ENCODE peak calls at places on chromosome 3, in eight cellular contexts. One of them, this sample, is unnamed.

GRCh38 chr3:18758047-18758704 is 333.0 kb upstream of the SATB1 start:
- DNase-seq in activated CD4-positive, alpha-beta T cell treated with anti-CD3 and anti-CD28 coated beads, Interleukin-2, amount 10 ng/mL, durations not matched to agents 7 days and 5 days: peak; percentile 73
- DNase-seq in stimulated activated CD4-positive, alpha-beta T cell treated with anti-CD3 and anti-CD28 coated beads, Interleukin-4, amount 100 ng/mL, for 1 hour: no peak
- DNase-seq in GM12865: peak; percentile 72
- DNase-seq in iPS-NIHi11: peak; percentile 73
- DNase-seq in C1 segment of cervical spinal cord: no peak
- DNase-seq in NCI-H510A treated with DMSO at 0.1 percent for 48 hours: peak; percentile 91
- DNase-seq in GM19239: peak; percentile 12
- DNase-seq in this sample: peak; percentile 43

GRCh38 chr3:141378556-141378955 is 10.3 kb downstream of the ZBTB38 start:
- DNase-seq in activated CD4-positive, alpha-beta T cell treated with anti-CD3 and anti-CD28 coated beads, Interleukin-2, amount 10 ng/mL, durations not matched to agents 7 days and 5 days: no peak
- DNase-seq in stimulated activated CD4-positive, alpha-beta T cell treated with anti-CD3 and anti-CD28 coated beads, Interleukin-4, amount 100 ng/mL, for 1 hour: no peak
- DNase-seq in GM12865: peak; percentile 61
- DNase-seq in iPS-NIHi11: no peak
- DNase-seq in C1 segment of cervical spinal cord: no peak
- DNase-seq in NCI-H510A treated with DMSO at 0.1 percent for 48 hours: no peak
- DNase-seq in GM19239: no peak
- DNase-seq in this sample: no peak

GRCh38 chr3:116388867-116389385 is 56.4 kb downstream of the LSAMP start:
- DNase-seq in activated CD4-positive, alpha-beta T cell treated with anti-CD3 and anti-CD28 coated beads, Interleukin-2, amount 10 ng/mL, durations not matched to agents 7 days and 5 days: no peak
- DNase-seq in stimulated activated CD4-positive, alpha-beta T cell treated with anti-CD3 and anti-CD28 coated beads, Interleukin-4, amount 100 ng/mL, for 1 hour: no peak
- DNase-seq in GM12865: no peak
- DNase-seq in iPS-NIHi11: no peak
- DNase-seq in C1 segment of cervical spinal cord: no peak
- DNase-seq in NCI-H510A treated with DMSO at 0.1 percent for 48 hours: no peak
- DNase-seq in GM19239: no peak
- DNase-seq in this sample: no peak

GRCh38 chr3:59783468-59783988 is 733.7 kb upstream of the CFAP20DC start:
- DNase-seq in activated CD4-positive, alpha-beta T cell treated with anti-CD3 and anti-CD28 coated beads, Interleukin-2, amount 10 ng/mL, durations not matched to agents 7 days and 5 days: peak; percentile 17
- DNase-seq in stimulated activated CD4-positive, alpha-beta T cell treated with anti-CD3 and anti-CD28 coated beads, Interleukin-4, amount 100 ng/mL, for 1 hour: no peak
- DNase-seq in GM12865: peak; percentile 7
- DNase-seq in iPS-NIHi11: no peak
- DNase-seq in C1 segment of cervical spinal cord: no peak
- DNase-seq in NCI-H510A treated with DMSO at 0.1 percent for 48 hours: no peak
- DNase-seq in GM19239: no peak
- DNase-seq in this sample: no peak

GRCh38 chr3:36988336-36988735 is 4.6 kb downstream of the EPM2AIP1 start:
- DNase-seq in activated CD4-positive, alpha-beta T cell treated with anti-CD3 and anti-CD28 coated beads, Interleukin-2, amount 10 ng/mL, durations not matched to agents 7 days and 5 days: no peak
- DNase-seq in stimulated activated CD4-positive, alpha-beta T cell treated with anti-CD3 and anti-CD28 coated beads, Interleukin-4, amount 100 ng/mL, for 1 hour: no peak
- DNase-seq in GM12865: no peak
- DNase-seq in iPS-NIHi11: no peak
- DNase-seq in C1 segment of cervical spinal cord: no peak
- DNase-seq in NCI-H510A treated with DMSO at 0.1 percent for 48 hours: no peak
- DNase-seq in GM19239: no peak
- DNase-seq in this sample: no peak

GRCh38 chr3:131630812-131631211 is 128.0 kb upstream of the MRPL3 start:
- DNase-seq in activated CD4-positive, alpha-beta T cell treated with anti-CD3 and anti-CD28 coated beads, Interleukin-2, amount 10 ng/mL, durations not matched to agents 7 days and 5 days: no peak
- DNase-seq in stimulated activated CD4-positive, alpha-beta T cell treated with anti-CD3 and anti-CD28 coated beads, Interleukin-4, amount 100 ng/mL, for 1 hour: no peak
- DNase-seq in GM12865: no peak
- DNase-seq in iPS-NIHi11: no peak
- DNase-seq in C1 segment of cervical spinal cord: no peak
- DNase-seq in NCI-H510A treated with DMSO at 0.1 percent for 48 hours: no peak
- DNase-seq in GM19239: no peak
- DNase-seq in this sample: no peak

GRCh38 chr3:161969867-161970266 is 473.3 kb downstream of the OTOL1 start:
- DNase-seq in activated CD4-positive, alpha-beta T cell treated with anti-CD3 and anti-CD28 coated beads, Interleukin-2, amount 10 ng/mL, durations not matched to agents 7 days and 5 days: no peak
- DNase-seq in stimulated activated CD4-positive, alpha-beta T cell treated with anti-CD3 and anti-CD28 coated beads, Interleukin-4, amount 100 ng/mL, for 1 hour: no peak
- DNase-seq in GM12865: no peak
- DNase-seq in iPS-NIHi11: no peak
- DNase-seq in C1 segment of cervical spinal cord: no peak
- DNase-seq in NCI-H510A treated with DMSO at 0.1 percent for 48 hours: peak; percentile 3
- DNase-seq in GM19239: no peak
- DNase-seq in this sample: no peak

GRCh38 chr3:128665362-128666021 is 14.9 kb upstream of the RPN1 start:
- DNase-seq in activated CD4-positive, alpha-beta T cell treated with anti-CD3 and anti-CD28 coated beads, Interleukin-2, amount 10 ng/mL, durations not matched to agents 7 days and 5 days: no peak
- DNase-seq in stimulated activated CD4-positive, alpha-beta T cell treated with anti-CD3 and anti-CD28 coated beads, Interleukin-4, amount 100 ng/mL, for 1 hour: no peak
- DNase-seq in GM12865: no peak
- DNase-seq in iPS-NIHi11: no peak
- DNase-seq in C1 segment of cervical spinal cord: no peak
- DNase-seq in NCI-H510A treated with DMSO at 0.1 percent for 48 hours: peak; percentile 0
- DNase-seq in GM19239: no peak
- DNase-seq in this sample: no peak

GRCh38 chr3:95162794-95163193 is 1099.9 kb downstream of the NSUN3 start:
- DNase-seq in activated CD4-positive, alpha-beta T cell treated with anti-CD3 and anti-CD28 coated beads, Interleukin-2, amount 10 ng/mL, durations not matched to agents 7 days and 5 days: no peak
- DNase-seq in stimulated activated CD4-positive, alpha-beta T cell treated with anti-CD3 and anti-CD28 coated beads, Interleukin-4, amount 100 ng/mL, for 1 hour: no peak
- DNase-seq in GM12865: no peak
- DNase-seq in iPS-NIHi11: no peak
- DNase-seq in C1 segment of cervical spinal cord: no peak
- DNase-seq in NCI-H510A treated with DMSO at 0.1 percent for 48 hours: no peak
- DNase-seq in GM19239: no peak
- DNase-seq in this sample: no peak

GRCh38 chr3:151835751-151836550 is 22.0 kb downstream of the AADAC start:
- DNase-seq in activated CD4-positive, alpha-beta T cell treated with anti-CD3 and anti-CD28 coated beads, Interleukin-2, amount 10 ng/mL, durations not matched to agents 7 days and 5 days: no peak
- DNase-seq in stimulated activated CD4-positive, alpha-beta T cell treated with anti-CD3 and anti-CD28 coated beads, Interleukin-4, amount 100 ng/mL, for 1 hour: no peak
- DNase-seq in GM12865: no peak
- DNase-seq in iPS-NIHi11: peak; percentile 25
- DNase-seq in C1 segment of cervical spinal cord: no peak
- DNase-seq in NCI-H510A treated with DMSO at 0.1 percent for 48 hours: no peak
- DNase-seq in GM19239: no peak
- DNase-seq in this sample: no peak

GRCh38 chr3:47324278-47324865 is 41.6 kb downstream of the KLHL18 start:
- DNase-seq in activated CD4-positive, alpha-beta T cell treated with anti-CD3 and anti-CD28 coated beads, Interleukin-2, amount 10 ng/mL, durations not matched to agents 7 days and 5 days: peak; percentile 67
- DNase-seq in stimulated activated CD4-positive, alpha-beta T cell treated with anti-CD3 and anti-CD28 coated beads, Interleukin-4, amount 100 ng/mL, for 1 hour: peak; percentile 27
- DNase-seq in GM12865: peak; percentile 69
- DNase-seq in iPS-NIHi11: peak; percentile 84
- DNase-seq in C1 segment of cervical spinal cord: peak; percentile 32
- DNase-seq in NCI-H510A treated with DMSO at 0.1 percent for 48 hours: peak; percentile 57
- DNase-seq in GM19239: peak; percentile 58
- DNase-seq in this sample: peak; percentile 60

GRCh38 chr3:37903320-37903719 is 41.6 kb downstream of the CTDSPL start:
- DNase-seq in activated CD4-positive, alpha-beta T cell treated with anti-CD3 and anti-CD28 coated beads, Interleukin-2, amount 10 ng/mL, durations not matched to agents 7 days and 5 days: no peak
- DNase-seq in stimulated activated CD4-positive, alpha-beta T cell treated with anti-CD3 and anti-CD28 coated beads, Interleukin-4, amount 100 ng/mL, for 1 hour: no peak
- DNase-seq in GM12865: no peak
- DNase-seq in iPS-NIHi11: no peak
- DNase-seq in C1 segment of cervical spinal cord: no peak
- DNase-seq in NCI-H510A treated with DMSO at 0.1 percent for 48 hours: no peak
- DNase-seq in GM19239: no peak
- DNase-seq in this sample: no peak

GRCh38 chr3:49295489-49296058 is 18.5 kb upstream of the C3orf62 start:
- DNase-seq in activated CD4-positive, alpha-beta T cell treated with anti-CD3 and anti-CD28 coated beads, Interleukin-2, amount 10 ng/mL, durations not matched to agents 7 days and 5 days: peak; percentile 49
- DNase-seq in stimulated activated CD4-positive, alpha-beta T cell treated with anti-CD3 and anti-CD28 coated beads, Interleukin-4, amount 100 ng/mL, for 1 hour: peak; percentile 25
- DNase-seq in GM12865: peak; percentile 35
- DNase-seq in iPS-NIHi11: peak; percentile 38
- DNase-seq in C1 segment of cervical spinal cord: no peak
- DNase-seq in NCI-H510A treated with DMSO at 0.1 percent for 48 hours: no peak
- DNase-seq in GM19239: no peak
- DNase-seq in this sample: no peak

GRCh38 chr3:197003461-197004385 is 25.9 kb downstream of the MELTF start:
- DNase-seq in activated CD4-positive, alpha-beta T cell treated with anti-CD3 and anti-CD28 coated beads, Interleukin-2, amount 10 ng/mL, durations not matched to agents 7 days and 5 days: peak; percentile 31
- DNase-seq in stimulated activated CD4-positive, alpha-beta T cell treated with anti-CD3 and anti-CD28 coated beads, Interleukin-4, amount 100 ng/mL, for 1 hour: peak; percentile 35
- DNase-seq in GM12865: peak; percentile 42
- DNase-seq in iPS-NIHi11: peak; percentile 64
- DNase-seq in C1 segment of cervical spinal cord: no peak
- DNase-seq in NCI-H510A treated with DMSO at 0.1 percent for 48 hours: peak; percentile 85
- DNase-seq in GM19239: peak; percentile 73
- DNase-seq in this sample: peak; percentile 55

GRCh38 chr3:16460273-16460672 is 53.2 kb downstream of the RFTN1 start:
- DNase-seq in activated CD4-positive, alpha-beta T cell treated with anti-CD3 and anti-CD28 coated beads, Interleukin-2, amount 10 ng/mL, durations not matched to agents 7 days and 5 days: no peak
- DNase-seq in stimulated activated CD4-positive, alpha-beta T cell treated with anti-CD3 and anti-CD28 coated beads, Interleukin-4, amount 100 ng/mL, for 1 hour: no peak
- DNase-seq in GM12865: no peak
- DNase-seq in iPS-NIHi11: no peak
- DNase-seq in C1 segment of cervical spinal cord: no peak
- DNase-seq in NCI-H510A treated with DMSO at 0.1 percent for 48 hours: no peak
- DNase-seq in GM19239: no peak
- DNase-seq in this sample: no peak

GRCh38 chr3:50606596-50606995 is 5.0 kb downstream of the CISH start:
- DNase-seq in activated CD4-positive, alpha-beta T cell treated with anti-CD3 and anti-CD28 coated beads, Interleukin-2, amount 10 ng/mL, durations not matched to agents 7 days and 5 days: peak; percentile 50
- DNase-seq in stimulated activated CD4-positive, alpha-beta T cell treated with anti-CD3 and anti-CD28 coated beads, Interleukin-4, amount 100 ng/mL, for 1 hour: peak; percentile 39
- DNase-seq in GM12865: no peak
- DNase-seq in iPS-NIHi11: no peak
- DNase-seq in C1 segment of cervical spinal cord: no peak
- DNase-seq in NCI-H510A treated with DMSO at 0.1 percent for 48 hours: no peak
- DNase-seq in GM19239: no peak
- DNase-seq in this sample: no peak

GRCh38 chr3:161977063-161977462 is 480.5 kb downstream of the OTOL1 start:
- DNase-seq in activated CD4-positive, alpha-beta T cell treated with anti-CD3 and anti-CD28 coated beads, Interleukin-2, amount 10 ng/mL, durations not matched to agents 7 days and 5 days: no peak
- DNase-seq in stimulated activated CD4-positive, alpha-beta T cell treated with anti-CD3 and anti-CD28 coated beads, Interleukin-4, amount 100 ng/mL, for 1 hour: no peak
- DNase-seq in GM12865: peak; percentile 12
- DNase-seq in iPS-NIHi11: no peak
- DNase-seq in C1 segment of cervical spinal cord: no peak
- DNase-seq in NCI-H510A treated with DMSO at 0.1 percent for 48 hours: no peak
- DNase-seq in GM19239: no peak
- DNase-seq in this sample: no peak

GRCh38 chr3:11494131-11494916 is 149.4 kb downstream of the VGLL4 start:
- DNase-seq in activated CD4-positive, alpha-beta T cell treated with anti-CD3 and anti-CD28 coated beads, Interleukin-2, amount 10 ng/mL, durations not matched to agents 7 days and 5 days: no peak
- DNase-seq in stimulated activated CD4-positive, alpha-beta T cell treated with anti-CD3 and anti-CD28 coated beads, Interleukin-4, amount 100 ng/mL, for 1 hour: no peak
- DNase-seq in GM12865: no peak
- DNase-seq in iPS-NIHi11: no peak
- DNase-seq in C1 segment of cervical spinal cord: no peak
- DNase-seq in NCI-H510A treated with DMSO at 0.1 percent for 48 hours: no peak
- DNase-seq in GM19239: no peak
- DNase-seq in this sample: no peak

GRCh38 chr3:123464211-123464610 is 15.3 kb upstream of the ADCY5 start:
- DNase-seq in activated CD4-positive, alpha-beta T cell treated with anti-CD3 and anti-CD28 coated beads, Interleukin-2, amount 10 ng/mL, durations not matched to agents 7 days and 5 days: no peak
- DNase-seq in stimulated activated CD4-positive, alpha-beta T cell treated with anti-CD3 and anti-CD28 coated beads, Interleukin-4, amount 100 ng/mL, for 1 hour: no peak
- DNase-seq in GM12865: no peak
- DNase-seq in iPS-NIHi11: no peak
- DNase-seq in C1 segment of cervical spinal cord: no peak
- DNase-seq in NCI-H510A treated with DMSO at 0.1 percent for 48 hours: no peak
- DNase-seq in GM19239: no peak
- DNase-seq in this sample: no peak

GRCh38 chr3:15428539-15428938 is 1.1 kb downstream of the EAF1 start:
- DNase-seq in activated CD4-positive, alpha-beta T cell treated with anti-CD3 and anti-CD28 coated beads, Interleukin-2, amount 10 ng/mL, durations not matched to agents 7 days and 5 days: no peak
- DNase-seq in stimulated activated CD4-positive, alpha-beta T cell treated with anti-CD3 and anti-CD28 coated beads, Interleukin-4, amount 100 ng/mL, for 1 hour: no peak
- DNase-seq in GM12865: peak; percentile 12
- DNase-seq in iPS-NIHi11: no peak
- DNase-seq in C1 segment of cervical spinal cord: no peak
- DNase-seq in NCI-H510A treated with DMSO at 0.1 percent for 48 hours: peak; percentile 4
- DNase-seq in GM19239: no peak
- DNase-seq in this sample: no peak

GRCh38 chr3:179450321-179450720 is 949 bp downstream of the GNB4 start:
- DNase-seq in activated CD4-positive, alpha-beta T cell treated with anti-CD3 and anti-CD28 coated beads, Interleukin-2, amount 10 ng/mL, durations not matched to agents 7 days and 5 days: no peak
- DNase-seq in stimulated activated CD4-positive, alpha-beta T cell treated with anti-CD3 and anti-CD28 coated beads, Interleukin-4, amount 100 ng/mL, for 1 hour: no peak
- DNase-seq in GM12865: no peak
- DNase-seq in iPS-NIHi11: no peak
- DNase-seq in C1 segment of cervical spinal cord: no peak
- DNase-seq in NCI-H510A treated with DMSO at 0.1 percent for 48 hours: no peak
- DNase-seq in GM19239: no peak
- DNase-seq in this sample: no peak

GRCh38 chr3:41933154-41933676 is 28.7 kb downstream of the ULK4 start:
- DNase-seq in activated CD4-positive, alpha-beta T cell treated with anti-CD3 and anti-CD28 coated beads, Interleukin-2, amount 10 ng/mL, durations not matched to agents 7 days and 5 days: no peak
- DNase-seq in stimulated activated CD4-positive, alpha-beta T cell treated with anti-CD3 and anti-CD28 coated beads, Interleukin-4, amount 100 ng/mL, for 1 hour: no peak
- DNase-seq in GM12865: no peak
- DNase-seq in iPS-NIHi11: no peak
- DNase-seq in C1 segment of cervical spinal cord: no peak
- DNase-seq in NCI-H510A treated with DMSO at 0.1 percent for 48 hours: no peak
- DNase-seq in GM19239: no peak
- DNase-seq in this sample: no peak